ENCODE peak calls at places on chromosome 4, in nine cellular contexts. One of them, this sample, is unnamed.

GRCh38 chr4:37922323-37922722 is 31.4 kb downstream of the TBC1D1 start:
- DNase-seq in left ventricle myocardium inferior: no peak
- DNase-seq in AG04450: no peak
- DNase-seq in Calu3: no peak
- DNase-seq in fibroblast of the aortic adventitia: peak
- DNase-seq in cardiac fibroblast: peak
- DNase-seq in IMR-90: peak
- DNase-seq in ovary: no peak
- DNase-seq in GM13977: no peak
- DNase-seq in this sample: no peak

GRCh38 chr4:17066241-17066640 is 167.8 kb upstream of the LDB2 start:
- DNase-seq in cardiac fibroblast: peak
- DNase-seq in left ventricle myocardium inferior: no peak
- DNase-seq in ovary: no peak
- DNase-seq in IMR-90: peak
- DNase-seq in GM13977: no peak
- DNase-seq in fibroblast of the aortic adventitia: no peak
- DNase-seq in AG04450: no peak
- DNase-seq in Calu3: no peak
- DNase-seq in this sample: no peak

GRCh38 chr4:110959041-110959643 is 336.3 kb upstream of the PITX2 start:
- DNase-seq in AG04450: no peak
- DNase-seq in IMR-90: peak
- DNase-seq in cardiac fibroblast: peak
- DNase-seq in Calu3: no peak
- DNase-seq in fibroblast of the aortic adventitia: peak
- DNase-seq in left ventricle myocardium inferior: no peak
- DNase-seq in GM13977: no peak
- DNase-seq in ovary: no peak
- DNase-seq in this sample: no peak

GRCh38 chr4:26838055-26838842 is 22.4 kb upstream of the STIM2 start:
- DNase-seq in IMR-90: no peak
- DNase-seq in AG04450: no peak
- DNase-seq in fibroblast of the aortic adventitia: no peak
- DNase-seq in left ventricle myocardium inferior: no peak
- DNase-seq in ovary: no peak
- DNase-seq in GM13977: no peak
- DNase-seq in cardiac fibroblast: no peak
- DNase-seq in Calu3: no peak
- DNase-seq in this sample: no peak

GRCh38 chr4:41375561-41375960 is 118.8 kb downstream of the UCHL1 start:
- DNase-seq in ovary: no peak
- DNase-seq in cardiac fibroblast: no peak
- DNase-seq in IMR-90: no peak
- DNase-seq in Calu3: peak
- DNase-seq in AG04450: no peak
- DNase-seq in GM13977: no peak
- DNase-seq in left ventricle myocardium inferior: no peak
- DNase-seq in fibroblast of the aortic adventitia: no peak
- DNase-seq in this sample: no peak

GRCh38 chr4:31984872-31985271 is 1264.7 kb downstream of the PCDH7 start:
- DNase-seq in IMR-90: no peak
- DNase-seq in AG04450: no peak
- DNase-seq in cardiac fibroblast: peak
- DNase-seq in GM13977: no peak
- DNase-seq in left ventricle myocardium inferior: no peak
- DNase-seq in ovary: no peak
- DNase-seq in Calu3: no peak
- DNase-seq in fibroblast of the aortic adventitia: peak
- DNase-seq in this sample: no peak

GRCh38 chr4:86972997-86973396 is 38.2 kb downstream of the AFF1 start:
- DNase-seq in IMR-90: no peak
- DNase-seq in Calu3: peak
- DNase-seq in left ventricle myocardium inferior: no peak
- DNase-seq in GM13977: no peak
- DNase-seq in fibroblast of the aortic adventitia: peak
- DNase-seq in cardiac fibroblast: no peak
- DNase-seq in ovary: peak
- DNase-seq in AG04450: no peak
- DNase-seq in this sample: no peak

GRCh38 chr4:90950385-90950841 is 823.2 kb downstream of the CCSER1 start:
- DNase-seq in IMR-90: no peak
- DNase-seq in ovary: no peak
- DNase-seq in left ventricle myocardium inferior: no peak
- DNase-seq in cardiac fibroblast: no peak
- DNase-seq in fibroblast of the aortic adventitia: no peak
- DNase-seq in AG04450: no peak
- DNase-seq in GM13977: no peak
- DNase-seq in Calu3: no peak
- DNase-seq in this sample: no peak

GRCh38 chr4:140150636-140150885 is 3.4 kb downstream of the MAML3 start:
- DNase-seq in Calu3: peak
- DNase-seq in ovary: peak
- DNase-seq in IMR-90: no peak
- DNase-seq in GM13977: no peak
- DNase-seq in left ventricle myocardium inferior: no peak
- DNase-seq in cardiac fibroblast: no peak
- DNase-seq in AG04450: no peak
- DNase-seq in fibroblast of the aortic adventitia: no peak
- DNase-seq in this sample: no peak

GRCh38 chr4:40583850-40584439 is 45.7 kb downstream of the RBM47 start:
- DNase-seq in GM13977: no peak
- DNase-seq in Calu3: no peak
- DNase-seq in cardiac fibroblast: no peak
- DNase-seq in AG04450: no peak
- DNase-seq in left ventricle myocardium inferior: no peak
- DNase-seq in fibroblast of the aortic adventitia: no peak
- DNase-seq in ovary: no peak
- DNase-seq in IMR-90: no peak
- DNase-seq in this sample: peak

GRCh38 chr4:113899260-113900177 is 79.9 kb downstream of the ARSJ start:
- DNase-seq in ovary: no peak
- DNase-seq in AG04450: no peak
- DNase-seq in fibroblast of the aortic adventitia: no peak
- DNase-seq in left ventricle myocardium inferior: no peak
- DNase-seq in IMR-90: no peak
- DNase-seq in Calu3: no peak
- DNase-seq in cardiac fibroblast: no peak
- DNase-seq in GM13977: peak
- DNase-seq in this sample: no peak

GRCh38 chr4:113888006-113888405 is 91.4 kb downstream of the ARSJ start:
- DNase-seq in Calu3: no peak
- DNase-seq in GM13977: no peak
- DNase-seq in cardiac fibroblast: no peak
- DNase-seq in fibroblast of the aortic adventitia: peak
- DNase-seq in left ventricle myocardium inferior: no peak
- DNase-seq in AG04450: no peak
- DNase-seq in IMR-90: no peak
- DNase-seq in ovary: no peak
- DNase-seq in this sample: no peak

DNA sequence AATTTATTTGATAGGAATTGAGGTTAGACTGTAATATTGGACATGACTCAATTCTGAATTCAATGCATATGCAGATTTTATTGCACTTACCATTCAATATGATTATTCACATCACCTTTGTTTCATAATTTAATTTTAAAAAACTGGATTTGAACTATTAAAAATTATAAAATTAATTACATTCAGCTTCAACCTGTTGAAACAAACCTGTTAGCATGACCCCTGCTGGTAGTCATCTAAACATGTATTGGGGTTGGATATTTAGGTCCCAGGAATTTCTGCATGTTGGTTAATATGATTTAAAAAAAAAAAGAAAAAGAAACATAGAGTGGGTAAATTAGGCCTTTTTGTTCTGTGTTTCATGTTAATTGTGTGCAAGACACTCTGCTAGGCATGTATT is 85.9 kb downstream of the ARSJ start:
- DNase-seq in fibroblast of the aortic adventitia: peak
- DNase-seq in Calu3: no peak
- DNase-seq in GM13977: no peak
- DNase-seq in AG04450: no peak
- DNase-seq in ovary: no peak
- DNase-seq in left ventricle myocardium inferior: no peak
- DNase-seq in cardiac fibroblast: peak
- DNase-seq in IMR-90: peak
- DNase-seq in this sample: no peak
- TF ChIP-seq CTCF in fibroblast of the aortic adventitia: peak
- TF ChIP-seq CTCF in Calu3: no peak
- TF ChIP-seq CTCF in GM13977: peak
- TF ChIP-seq CTCF in AG04450: peak
- TF ChIP-seq CTCF in ovary: no peak
- TF ChIP-seq CTCF in left ventricle myocardium inferior: peak
- TF ChIP-seq CTCF in cardiac fibroblast: peak
- TF ChIP-seq CTCF in IMR-90: peak
- TF ChIP-seq CTCF in this sample: peak

DNA sequence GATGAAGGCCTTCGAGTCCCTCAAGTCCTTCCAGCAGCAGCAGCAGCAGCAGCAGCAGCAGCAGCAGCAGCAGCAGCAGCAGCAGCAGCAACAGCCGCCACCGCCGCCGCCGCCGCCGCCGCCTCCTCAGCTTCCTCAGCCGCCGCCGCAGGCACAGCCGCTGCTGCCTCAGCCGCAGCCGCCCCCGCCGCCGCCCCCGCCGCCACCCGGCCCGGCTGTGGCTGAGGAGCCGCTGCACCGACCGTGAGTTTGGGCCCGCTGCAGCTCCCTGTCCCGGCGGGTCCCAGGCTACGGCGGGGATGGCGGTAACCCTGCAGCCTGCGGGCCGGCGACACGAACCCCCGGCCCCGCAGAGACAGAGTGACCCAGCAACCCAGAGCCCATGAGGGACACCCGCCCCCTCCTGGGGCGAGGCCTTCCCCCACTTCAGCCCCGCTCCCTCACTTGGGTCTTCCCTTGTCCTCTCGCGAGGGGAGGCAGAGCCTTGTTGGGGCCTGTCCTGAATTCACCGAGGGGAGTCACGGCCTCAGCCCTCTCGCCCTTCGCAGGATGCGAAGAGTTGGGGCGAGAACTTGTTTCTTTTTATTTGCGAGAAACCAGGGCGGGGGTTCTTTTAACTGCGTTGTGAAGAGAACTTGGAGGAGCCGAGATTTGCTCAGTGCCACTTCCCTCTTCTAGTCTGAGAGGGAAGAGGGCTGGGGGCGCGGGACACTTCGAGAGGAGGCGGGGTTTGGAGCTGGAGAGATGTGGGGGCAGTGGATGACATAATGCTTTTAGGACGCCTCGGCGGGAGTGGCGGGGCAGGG is 568 bp downstream of the HTT start:
- DNase-seq in GM13977: peak
- DNase-seq in AG04450: no peak
- DNase-seq in IMR-90: peak
- DNase-seq in Calu3: peak
- DNase-seq in cardiac fibroblast: peak
- DNase-seq in left ventricle myocardium inferior: peak
- DNase-seq in ovary: peak
- DNase-seq in fibroblast of the aortic adventitia: no peak
- DNase-seq in this sample: peak
- TF ChIP-seq CTCF in GM13977: no peak
- TF ChIP-seq CTCF in AG04450: no peak
- TF ChIP-seq CTCF in IMR-90: no peak
- TF ChIP-seq CTCF in Calu3: no peak
- TF ChIP-seq CTCF in cardiac fibroblast: no peak
- TF ChIP-seq CTCF in left ventricle myocardium inferior: no peak
- TF ChIP-seq CTCF in ovary: no peak
- TF ChIP-seq CTCF in fibroblast of the aortic adventitia: no peak
- TF ChIP-seq CTCF in this sample: no peak

GRCh38 chr4:141258558-141258957 is 37.9 kb downstream of the ZNF330 start:
- DNase-seq in cardiac fibroblast: no peak
- DNase-seq in Calu3: no peak
- DNase-seq in left ventricle myocardium inferior: no peak
- DNase-seq in GM13977: no peak
- DNase-seq in AG04450: no peak
- DNase-seq in ovary: no peak
- DNase-seq in IMR-90: no peak
- DNase-seq in fibroblast of the aortic adventitia: no peak
- DNase-seq in this sample: no peak

GRCh38 chr4:141255016-141255415 is 34.3 kb downstream of the ZNF330 start:
- DNase-seq in IMR-90: peak
- DNase-seq in fibroblast of the aortic adventitia: no peak
- DNase-seq in GM13977: no peak
- DNase-seq in AG04450: no peak
- DNase-seq in cardiac fibroblast: peak
- DNase-seq in ovary: no peak
- DNase-seq in left ventricle myocardium inferior: no peak
- DNase-seq in Calu3: no peak
- DNase-seq in this sample: no peak

DNA sequence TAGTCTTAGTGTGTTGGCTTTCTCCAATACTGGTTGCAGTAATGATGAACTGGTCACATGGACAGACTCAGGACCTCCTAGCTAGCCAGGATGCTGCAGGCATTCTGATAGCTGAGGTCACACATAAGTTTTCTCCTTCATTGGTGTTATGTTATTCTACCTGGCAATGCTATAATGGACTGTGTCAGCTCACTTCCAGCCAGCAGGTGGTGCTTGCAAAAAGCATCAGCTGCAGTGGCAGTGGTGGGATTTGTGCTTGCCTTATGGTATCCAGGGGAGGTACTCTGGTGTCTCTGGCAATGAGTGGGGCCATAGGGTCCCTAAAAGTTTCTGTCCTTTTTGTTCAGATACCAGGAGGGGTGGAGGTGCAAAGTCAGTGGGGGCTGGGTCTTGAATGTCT is 33.6 kb downstream of the ZNF330 start:
- DNase-seq in AG04450: no peak
- DNase-seq in fibroblast of the aortic adventitia: no peak
- DNase-seq in Calu3: no peak
- DNase-seq in left ventricle myocardium inferior: no peak
- DNase-seq in IMR-90: no peak
- DNase-seq in ovary: no peak
- DNase-seq in cardiac fibroblast: no peak
- DNase-seq in GM13977: no peak
- DNase-seq in this sample: no peak
- TF ChIP-seq CTCF in AG04450: no peak
- TF ChIP-seq CTCF in fibroblast of the aortic adventitia: no peak
- TF ChIP-seq CTCF in Calu3: no peak
- TF ChIP-seq CTCF in left ventricle myocardium inferior: no peak
- TF ChIP-seq CTCF in IMR-90: no peak
- TF ChIP-seq CTCF in ovary: no peak
- TF ChIP-seq CTCF in cardiac fibroblast: peak
- TF ChIP-seq CTCF in GM13977: peak
- TF ChIP-seq CTCF in this sample: peak

GRCh38 chr4:175511861-175512260 is 300.2 kb downstream of the GPM6A start:
- DNase-seq in ovary: no peak
- DNase-seq in AG04450: no peak
- DNase-seq in GM13977: no peak
- DNase-seq in left ventricle myocardium inferior: no peak
- DNase-seq in cardiac fibroblast: peak
- DNase-seq in Calu3: no peak
- DNase-seq in fibroblast of the aortic adventitia: no peak
- DNase-seq in IMR-90: no peak
- DNase-seq in this sample: no peak

GRCh38 chr4:175514174-175514573 is 297.9 kb downstream of the GPM6A start:
- DNase-seq in Calu3: no peak
- DNase-seq in AG04450: no peak
- DNase-seq in left ventricle myocardium inferior: no peak
- DNase-seq in GM13977: no peak
- DNase-seq in fibroblast of the aortic adventitia: no peak
- DNase-seq in ovary: no peak
- DNase-seq in IMR-90: no peak
- DNase-seq in cardiac fibroblast: no peak
- DNase-seq in this sample: no peak

GRCh38 chr4:175504316-175504715 is 307.7 kb downstream of the GPM6A start:
- DNase-seq in IMR-90: peak
- DNase-seq in GM13977: no peak
- DNase-seq in ovary: no peak
- DNase-seq in fibroblast of the aortic adventitia: peak
- DNase-seq in left ventricle myocardium inferior: no peak
- DNase-seq in AG04450: no peak
- DNase-seq in Calu3: no peak
- DNase-seq in cardiac fibroblast: peak
- DNase-seq in this sample: peak

GRCh38 chr4:175509320-175509719 is 302.7 kb downstream of the GPM6A start:
- DNase-seq in GM13977: no peak
- DNase-seq in fibroblast of the aortic adventitia: no peak
- DNase-seq in cardiac fibroblast: no peak
- DNase-seq in IMR-90: no peak
- DNase-seq in ovary: no peak
- DNase-seq in Calu3: no peak
- DNase-seq in AG04450: no peak
- DNase-seq in left ventricle myocardium inferior: no peak
- DNase-seq in this sample: no peak
- TF ChIP-seq CTCF in GM13977: peak
- TF ChIP-seq CTCF in fibroblast of the aortic adventitia: no peak
- TF ChIP-seq CTCF in cardiac fibroblast: peak
- TF ChIP-seq CTCF in IMR-90: no peak
- TF ChIP-seq CTCF in ovary: no peak
- TF ChIP-seq CTCF in Calu3: no peak
- TF ChIP-seq CTCF in AG04450: no peak
- TF ChIP-seq CTCF in left ventricle myocardium inferior: no peak
- TF ChIP-seq CTCF in this sample: peak

This sample was measured in retinal pigment epithelial cell.